ENCODE peak calls at places on chromosomes 4 and X, in five cellular contexts. N is SJSA1, G is heart right ventricle, M is thoracic aorta, W is colonic mucosa. Y is an unnamed sample.

GRCh38 chr4:125168531-125168930 is 146.2 kb upstream of the FAT4 start:
- DNase-seq in N (no peak), G (no peak), M (no peak), W (no peak), Y (no peak)

GRCh38 chr4:86044593-86044985 is 315.3 kb downstream of the MAPK10 start:
- DNase-seq in N (no peak), G (no peak), M (no peak), W (no peak), Y (no peak)

GRCh38 chrX:137929951-137930350 is 364.0 kb downstream of the ZIC3 start:
- DNase-seq in N (no peak), G (no peak), M (no peak), W (no peak), Y (no peak)

GRCh38 chr4:71607780-71608673 is 175.9 kb downstream of the GC start:
- DNase-seq in N (peak; percentile 2), G (no peak), M (no peak), W (no peak), Y (no peak)

GRCh38 chr4:105966046-105966445 is 70.8 kb downstream of the NPNT start:
- DNase-seq in N (peak; percentile 19), G (no peak), M (no peak), W (no peak), Y (no peak)

GRCh38 chr4:70666369-70666768 is at the start of gene JCHAIN:
- DNase-seq in N (no peak), G (no peak), M (no peak), W (no peak), Y (no peak)

GRCh38 chrX:74490249-74490648 is 69.0 kb downstream of the SLC16A2 start:
- DNase-seq in N (no peak), G (no peak), M (no peak), W (no peak), Y (no peak)

GRCh38 chr4:17681921-17682566 is 67.6 kb downstream of the MED28 start:
- DNase-seq in N (no peak), G (no peak), M (no peak), W (no peak), Y (no peak)

GRCh38 chr4:130808492-130808891 is 1712.5 kb downstream of the C4orf33 start:
- DNase-seq in N (no peak), G (no peak), M (no peak), W (no peak), Y (no peak)

GRCh38 chr4:78953231-78953630 is 14.0 kb upstream of the PAQR3 start:
- DNase-seq in N (no peak), G (no peak), M (no peak), W (no peak), Y (no peak)

GRCh38 chr4:177302371-177303100 is 7.1 kb upstream of the NEIL3 start:
- DNase-seq in N (no peak), G (no peak), M (no peak), W (no peak), Y (no peak)

GRCh38 chr4:133592591-133592990 is 443.5 kb downstream of the PCDH10 start:
- DNase-seq in N (no peak), G (no peak), M (no peak), W (no peak), Y (no peak)

GRCh38 chrX:45689971-45690370 is 489.3 kb upstream of the DIPK2B start:
- DNase-seq in N (no peak), G (no peak), M (no peak), W (no peak), Y (no peak)

GRCh38 chr4:103012085-103012484 is 7.4 kb downstream of the SLC9B1 start:
- DNase-seq in N (no peak), G (no peak), M (no peak), W (no peak), Y (no peak)

GRCh38 chrX:96909291-96909690 is 25.6 kb downstream of the RPA4 start:
- DNase-seq in N (no peak), G (no peak), M (no peak), W (no peak), Y (no peak)

GRCh38 chr4:110510955-110511544 is 35.1 kb downstream of the ENPEP start:
- DNase-seq in N (peak; percentile 32), G (no peak), M (no peak), W (no peak), Y (no peak)

GRCh38 chr4:71231753-71232420 is 106.9 kb upstream of the SLC4A4 start:
- DNase-seq in N (no peak), G (no peak), M (no peak), W (no peak), Y (no peak)

DNA sequence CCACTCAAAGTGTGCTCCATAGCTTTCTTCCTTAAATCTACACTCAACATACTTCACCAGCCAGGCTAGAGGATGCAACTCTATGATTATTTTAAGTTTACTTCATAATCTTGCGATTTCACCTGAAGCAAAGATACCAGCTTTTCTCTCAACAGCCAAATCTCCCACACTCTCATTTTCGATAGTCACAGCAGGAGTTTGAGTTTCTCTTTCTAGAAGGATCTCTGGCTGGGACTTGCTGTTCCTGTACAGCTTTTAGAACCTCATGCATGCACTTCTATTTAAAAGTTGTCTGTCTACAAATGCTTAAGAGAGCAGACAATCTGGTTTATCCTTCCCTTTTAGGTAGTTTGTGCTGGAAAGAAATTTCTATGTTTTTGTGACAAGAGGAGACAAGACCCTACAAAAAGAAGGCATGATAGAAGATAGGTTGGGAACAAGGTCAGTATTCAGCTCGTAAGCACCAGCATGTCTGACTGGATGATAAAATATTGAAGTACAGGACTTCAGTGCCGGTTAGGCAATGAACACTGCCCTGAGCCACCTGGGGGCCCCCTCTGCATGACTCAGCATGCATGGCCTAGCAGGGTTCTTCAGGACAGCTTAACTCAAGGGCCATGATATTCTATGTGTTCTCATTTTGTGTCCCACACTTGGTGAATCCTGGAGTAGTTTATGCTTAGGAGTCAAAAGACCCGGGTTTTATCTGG is 65.6 kb downstream of the ATXN3L start:
- DNase-seq in N (peak; percentile 11), G (no peak), M (no peak), W (no peak), Y (no peak)
- H3K4me1 ChIP-seq in N (peaks cover 25% of the 10 kb centered on the region), G (no peaks in the 10 kb centered on the region), M (no peaks in the 10 kb centered on the region), W (no peaks in the 10 kb centered on the region), Y (no peaks in the 10 kb centered on the region)

GRCh38 chr4:140109626-140110213 is 44.3 kb downstream of the MAML3 start:
- DNase-seq in N (no peak), G (no peak), M (no peak), W (no peak), Y (no peak)

GRCh38 chr4:140106277-140106842 is 47.6 kb downstream of the MAML3 start:
- DNase-seq in N (no peak), G (no peak), M (no peak), W (no peak), Y (no peak)

GRCh38 chr4:140110542-140110941 is 43.4 kb downstream of the MAML3 start:
- DNase-seq in N (no peak), G (no peak), M (no peak), W (no peak), Y (no peak)

GRCh38 chr4:140108243-140108642 is 45.7 kb downstream of the MAML3 start:
- DNase-seq in N (no peak), G (no peak), M (no peak), W (no peak), Y (no peak)

DNA sequence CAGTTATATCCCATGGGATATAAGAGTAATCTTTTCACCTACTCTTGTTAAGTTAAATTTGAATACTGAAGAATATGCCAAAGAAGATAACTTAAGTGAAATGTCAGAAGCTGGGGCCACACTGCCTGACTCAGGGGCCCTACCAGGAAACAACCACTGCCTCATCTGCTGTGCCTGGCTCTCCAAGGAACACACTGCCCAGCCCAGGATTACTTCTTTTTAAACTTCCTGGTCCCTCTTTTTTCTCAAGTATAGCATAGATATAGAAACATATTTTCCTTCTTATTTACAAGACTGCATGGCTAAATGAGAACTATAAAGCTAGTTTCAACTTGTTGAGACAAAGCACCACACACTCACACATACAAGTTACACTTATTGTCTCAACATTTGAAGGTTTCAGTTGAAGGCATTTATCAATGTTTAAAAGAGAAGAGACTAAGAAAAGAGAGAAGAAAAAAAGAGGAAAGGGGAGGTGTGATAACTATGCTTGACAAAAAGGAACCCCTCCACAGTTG is 45.2 kb downstream of the MAML3 start:
- DNase-seq in N (no peak), G (no peak), M (no peak), W (no peak), Y (no peak)
- H3K27ac ChIP-seq in N (no peak overlapping the region), G (no peak overlapping the region), M (no peak overlapping the region), W (peak overlapping the region; percentile 35), Y (no peak overlapping the region)

GRCh38 chrX:65999029-65999562 is 40.8 kb downstream of the VSIG4 start:
- DNase-seq in N (no peak), G (no peak), M (no peak), W (no peak), Y (no peak)
- H3K27me3 ChIP-seq in N (no peaks in the 10 kb centered on the region), G (no peaks in the 10 kb centered on the region), M (no peaks in the 10 kb centered on the region), W (no peaks in the 10 kb centered on the region), Y (no peaks in the 10 kb centered on the region)

GRCh38 chr4:2261110-2261852 is 628 bp downstream of the MXD4 start:
- DNase-seq in N (peak; percentile 2), G (peak; percentile 58), M (no peak), W (peak; percentile 62), Y (peak; percentile 67)
- H3K4me1 ChIP-seq in N (no peaks in the 10 kb centered on the region), G (peaks cover 59% of the 10 kb centered on the region), M (peaks cover 66% of the 10 kb centered on the region), W (peaks cover 10% of the 10 kb centered on the region), Y (peaks cover 91% of the 10 kb centered on the region)

DNA sequence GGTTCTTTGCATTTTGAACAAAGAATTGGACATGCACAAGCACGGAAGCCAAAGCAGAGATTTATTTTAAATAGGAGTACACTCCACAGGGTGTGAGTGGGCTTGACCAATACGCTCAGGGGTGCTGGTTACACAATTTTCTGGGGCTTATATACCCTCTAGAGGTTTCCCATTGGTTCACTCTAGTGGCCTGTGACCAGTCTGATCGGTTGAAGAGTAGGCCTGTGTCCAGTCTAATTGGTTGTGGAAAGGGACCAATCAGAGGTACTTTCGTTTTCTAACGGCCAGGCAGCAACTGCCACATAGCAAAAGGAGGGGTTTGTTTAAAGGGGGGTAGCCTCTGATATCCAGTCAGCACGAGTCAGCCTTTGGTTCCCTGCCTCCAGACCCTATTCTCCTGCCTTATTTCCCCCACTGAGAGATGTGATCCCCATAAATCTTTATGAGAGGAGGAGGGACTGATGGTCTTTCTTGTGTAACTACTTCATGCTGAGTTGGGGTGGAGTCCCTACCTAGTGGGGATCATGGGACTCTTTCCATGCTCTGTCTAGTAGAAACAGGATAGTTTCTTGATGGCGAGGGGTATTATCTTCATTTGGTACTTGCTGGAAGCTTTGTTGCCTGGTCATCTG is 11.3 kb upstream of the AREG start:
- DNase-seq in N (no peak), G (no peak), M (no peak), W (no peak), Y (no peak)
- H3K27ac ChIP-seq in N (no peak overlapping the region), G (no peak overlapping the region), M (no peak overlapping the region), W (no peak overlapping the region), Y (no peak overlapping the region)

DNA sequence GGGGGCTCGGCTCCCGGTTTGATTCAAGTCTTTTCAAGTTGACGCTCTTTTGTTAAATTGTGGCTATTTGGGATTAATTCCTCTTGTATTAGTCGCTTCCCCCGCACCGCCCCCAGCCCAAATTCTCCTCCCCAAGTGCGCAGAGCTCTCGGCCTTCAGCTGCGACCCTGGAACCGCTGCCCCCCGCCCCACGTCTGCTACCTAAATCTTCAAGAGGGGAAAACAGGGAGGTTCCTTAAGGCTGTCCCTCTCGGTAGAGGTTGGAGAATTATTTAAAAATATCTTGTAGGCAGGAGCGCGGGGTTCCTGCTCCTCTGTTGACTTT is 852 bp upstream of the RPS6KA3 start:
- DNase-seq in N (no peak), G (no peak), M (no peak), W (no peak), Y (no peak)
- H3K27me3 ChIP-seq in N (no peaks in the 10 kb centered on the region), G (no peaks in the 10 kb centered on the region), M (no peaks in the 10 kb centered on the region), W (no peaks in the 10 kb centered on the region), Y (no peaks in the 10 kb centered on the region)

Y was measured in left ventricle myocardium inferior.